ENCODE peak calls at places on chromosomes 7 and 10, in nine cellular contexts. N is activated CD4-positive, alpha-beta T cell treated with anti-CD3 and anti-CD28 coated beads for 4 hours; S is WERI-Rb-1; U is stimulated activated CD4-positive, alpha-beta T cell treated with anti-CD3 and anti-CD28 coated beads, Interleukin-1b, Interleukin-23, amount 100 ng/mL, for 1 hour; K is EH; W is body of pancreas; E is activated naive CD8-positive, alpha-beta T cell treated with anti-CD3 and anti-CD28 coated beads, Interleukin-2, amount 50 U/mL, for 24 hours; P is glutamatergic neuron; Q is WTC11. A is an unnamed sample.

GRCh38 chr7:46972205-46972604 is 609.7 kb downstream of the TNS3 start:
- DNase-seq in P (no peak), N (no peak), Q (no peak), S (no peak), E (no peak), U (no peak), W (no peak), K (peak), A (peak)

GRCh38 chr10:78968960-78969359 is 99.8 kb upstream of the ZMIZ1 start:
- DNase-seq in S (no peak), E (no peak), K (no peak), U (no peak), N (no peak), Q (no peak), P (no peak), W (no peak), A (no peak)

GRCh38 chr10:88194041-88194887 is 330.8 kb downstream of the PTEN start:
- DNase-seq in N (peak), E (peak), P (no peak), W (no peak), S (no peak), Q (no peak), U (no peak), K (peak), A (no peak)

GRCh38 chr10:7986851-7987250 is 67.6 kb upstream of the GATA3 start:
- DNase-seq in E (no peak), U (no peak), P (no peak), W (no peak), K (peak), S (no peak), Q (no peak), N (no peak), A (no peak)

GRCh38 chr7:129494041-129494440 is 8.3 kb upstream of the SMKR1 start:
- DNase-seq in S (no peak), U (no peak), P (no peak), Q (no peak), K (peak), N (no peak), W (no peak), E (no peak), A (no peak)

GRCh38 chr10:5043716-5044115 is 40.1 kb upstream of the AKR1C2 start:
- DNase-seq in K (no peak), S (no peak), W (peak), E (no peak), P (no peak), U (no peak), N (no peak), Q (no peak), A (no peak)

GRCh38 chr10:72074413-72075183 is 13.8 kb downstream of the SPOCK2 start:
- DNase-seq in N (no peak), W (no peak), K (no peak), Q (no peak), S (no peak), P (no peak), E (no peak), U (no peak), A (no peak)

GRCh38 chr10:69406302-69406811 is 10.4 kb downstream of the TACR2 start:
- DNase-seq in P (peak), S (peak), N (no peak), K (no peak), Q (peak), U (no peak), E (no peak), W (no peak), A (no peak)

GRCh38 chr10:92714152-92714836 is 24.5 kb downstream of the HHEX start:
- DNase-seq in E (no peak), P (no peak), Q (no peak), N (no peak), U (no peak), W (no peak), K (no peak), S (no peak), A (no peak)

GRCh38 chr7:27161214-27161720 is 4.1 kb downstream of the HOXA9 start:
- DNase-seq in P (peak), N (no peak), K (peak), E (no peak), S (no peak), U (no peak), Q (no peak), W (no peak), A (no peak)

A was measured in NCI-H226.